ENCODE peak calls at places on chromosome 1, in four cellular contexts. G is fibroblast of lung, I is body of pancreas, N is IMR-90. K is an unnamed sample. For H3K4me1, the result is how much of the 10 kb centered on the place peaks cover.

GRCh38 chr1:204314209-204314892 is 45.4 kb downstream of the PLEKHA6 start:
- DNase-seq in G (no peak), I (peak), N (no peak), K (no peak)

GRCh38 chr1:44316231-44316759 is 38.8 kb downstream of the ERI3 start:
- DNase-seq in I (no peak), N (no peak), G (peak), K (no peak)

GRCh38 chr1:178629549-178630154 is 95.4 kb upstream of the RALGPS2 start:
- DNase-seq in N (no peak), I (no peak), G (no peak), K (no peak)

GRCh38 chr1:156114919-156115513 is 505 bp downstream of the LMNA start:
- DNase-seq in I (no peak), N (no peak), G (no peak), K (no peak)

GRCh38 chr1:155250246-155250632 is 5.0 kb downstream of the ENTREP3 start:
- DNase-seq in I (no peak), N (no peak), G (no peak), K (no peak)

GRCh38 chr1:212722270-212722945 is 22.8 kb upstream of the BATF3 start:
- DNase-seq in I (no peak), N (no peak), G (no peak), K (no peak)

GRCh38 chr1:50497007-50497406 is 73.8 kb upstream of the DMRTA2 start:
- DNase-seq in G (no peak), I (no peak), N (no peak), K (no peak)

GRCh38 chr1:207565546-207566468 is 69.8 kb downstream of the CR1 start:
- DNase-seq in N (no peak), I (peak), G (no peak), K (peak)

GRCh38 chr1:231678021-231678432 is 51.4 kb downstream of the DISC1 start:
- DNase-seq in G (peak), I (no peak), N (peak), K (no peak)

GRCh38 chr1:179823693-179824092 is 53.9 kb downstream of the TOR1AIP2 start:
- DNase-seq in G (no peak), I (no peak), N (no peak), K (peak)

GRCh38 chr1:43054961-43055360 is 96.3 kb upstream of the SLC2A1 start:
- DNase-seq in I (no peak), N (peak), G (peak), K (no peak)

GRCh38 chr1:225962440-225962975 is 21.5 kb upstream of the LEFTY2 start:
- DNase-seq in N (no peak), I (peak), G (no peak), K (peak)

GRCh38 chr1:89724369-89725015 is 91.6 kb downstream of the LRRC8C start:
- DNase-seq in N (peak), I (no peak), G (peak), K (no peak)

GRCh38 chr1:116949213-116949985 is 39.7 kb downstream of the PTGFRN start:
- DNase-seq in G (no peak), I (no peak), N (no peak), K (no peak)
- H3K4me1 ChIP-seq in G (under half), I (under half), N (under half), K (under half)

GRCh38 chr1:108852541-108852940 is 4.4 kb downstream of the AKNAD1 start:
- DNase-seq in I (no peak), G (no peak), N (no peak), K (peak)
- H3K4me3 ChIP-seq in I (no peak), G (no peak), N (no peak), K (no peak)

DNA sequence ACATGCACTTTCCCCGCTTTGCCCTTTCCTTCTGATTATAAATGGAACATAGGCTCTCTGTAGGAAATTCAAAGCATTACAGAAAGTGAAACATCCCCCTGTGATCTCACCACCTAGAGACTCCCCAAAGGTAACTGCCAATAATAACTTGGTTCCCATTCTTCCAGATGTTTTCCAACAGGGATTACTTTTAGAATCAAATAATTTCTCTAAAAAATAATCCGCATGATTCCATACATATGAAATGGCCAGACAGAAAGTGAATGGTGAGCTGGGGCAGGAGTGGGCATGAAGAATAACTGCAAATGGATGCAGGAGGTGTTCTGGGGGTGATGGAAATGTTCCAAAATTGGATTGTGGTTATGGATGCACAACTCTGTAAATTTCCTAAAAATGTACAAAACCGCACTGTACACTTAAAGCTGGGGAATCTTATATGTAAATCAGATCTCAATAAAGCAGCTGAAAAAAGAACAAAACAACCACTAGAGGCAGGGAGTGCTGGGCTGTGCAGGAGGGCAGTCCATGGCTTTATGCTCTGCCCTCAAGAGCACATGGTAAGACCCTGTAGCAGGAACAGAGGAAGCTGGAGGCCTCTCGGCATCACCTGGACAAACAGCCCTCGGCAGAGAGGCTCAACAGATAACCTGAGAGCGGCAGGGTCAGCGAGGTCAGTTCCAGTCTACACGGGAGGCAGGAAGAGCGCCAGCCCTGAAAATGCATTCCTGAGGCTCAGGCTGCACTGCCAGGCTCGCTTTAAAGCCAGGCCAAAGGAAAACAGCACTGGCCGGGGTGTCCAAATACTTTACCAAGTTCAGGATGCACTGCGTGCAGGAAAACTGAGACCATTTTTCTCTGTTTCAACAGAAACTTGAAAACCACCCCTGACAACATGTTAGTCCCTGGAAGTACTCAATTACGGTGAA is 39.7 kb downstream of the CAPZB start:
- DNase-seq in G (peak), I (peak), N (no peak), K (no peak)
- TF ChIP-seq CTCF in G (peak), I (peak), N (peak), K (no peak)

DNA sequence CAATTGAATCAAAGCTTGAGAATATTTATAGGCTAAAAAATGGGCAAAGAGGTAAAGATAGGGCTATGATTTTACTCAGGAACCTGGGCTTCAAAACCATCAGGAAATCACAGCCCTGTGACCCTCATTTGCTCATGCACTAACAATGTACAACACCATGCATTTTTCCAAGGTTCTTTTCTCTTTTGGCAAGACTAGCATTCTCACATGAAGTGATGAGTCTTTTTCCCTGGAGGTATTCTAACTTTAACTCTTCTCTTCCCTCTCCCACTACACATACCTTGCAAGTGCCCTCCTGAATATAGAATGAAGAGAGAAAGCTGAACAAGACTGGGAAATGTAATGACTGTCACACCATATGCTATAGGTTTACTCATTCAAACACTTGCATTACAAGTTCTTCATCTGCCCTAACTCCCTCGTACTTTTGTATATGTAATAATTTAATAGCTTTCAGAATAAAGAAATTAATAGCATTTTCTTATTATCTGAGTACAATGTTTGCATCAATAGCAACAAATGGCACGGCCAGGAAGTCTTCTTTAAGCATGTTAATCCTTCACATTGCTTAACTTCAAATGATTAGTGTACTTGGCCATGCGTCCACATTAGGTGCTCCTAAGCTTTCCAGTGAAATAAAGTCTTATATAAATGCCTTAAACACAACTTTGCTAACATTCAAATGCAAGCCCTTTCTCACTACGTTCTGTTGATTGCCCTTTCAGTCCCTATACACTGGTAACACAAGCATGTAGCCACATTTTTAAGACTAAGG is 1.8 kb downstream of the NIBAN1 start:
- DNase-seq in I (peak), N (peak), G (peak), K (no peak)
- H3K4me1 ChIP-seq in I (under half), N (under half), G (under half), K (under half)

GRCh38 chr1:10625554-10625953 is 150.8 kb downstream of the PEX14 start:
- DNase-seq in I (no peak), N (no peak), G (no peak), K (no peak)

GRCh38 chr1:10628685-10629084 is 153.9 kb downstream of the PEX14 start:
- DNase-seq in G (peak), N (peak), I (peak), K (peak)

GRCh38 chr1:10625076-10625475 is 150.3 kb downstream of the PEX14 start:
- DNase-seq in G (no peak), I (no peak), N (no peak), K (no peak)

GRCh38 chr1:10626011-10626731 is 151.4 kb downstream of the PEX14 start:
- DNase-seq in G (no peak), N (no peak), I (no peak), K (no peak)

GRCh38 chr1:10626781-10627410 is 152.1 kb downstream of the PEX14 start:
- DNase-seq in I (no peak), G (no peak), N (peak), K (no peak)
- H3K4me3 ChIP-seq in I (no peak), G (no peak), N (no peak), K (no peak)

DNA sequence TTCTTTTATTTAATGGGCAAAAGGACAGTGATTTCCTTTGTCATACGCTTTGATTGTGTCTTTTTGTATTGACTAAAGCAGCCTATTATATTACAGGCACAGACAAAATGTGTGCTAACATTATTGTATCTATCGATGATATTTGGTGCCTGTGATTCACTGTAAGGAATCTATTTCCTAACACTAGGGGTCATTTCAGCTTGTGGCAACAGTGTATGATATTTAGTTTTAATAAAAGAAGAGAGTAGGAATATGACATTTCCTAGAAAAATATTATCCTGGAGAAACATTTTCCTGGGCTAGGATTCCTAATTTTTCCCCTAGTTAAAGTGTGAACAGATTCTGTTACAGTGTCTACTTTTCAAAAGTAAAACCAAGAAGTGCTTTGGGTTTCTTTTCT is 42.8 kb downstream of the TYW3 start:
- DNase-seq in N (no peak), G (no peak), I (no peak), K (no peak)
- TF ChIP-seq CTCF in N (peak), G (no peak), I (no peak), K (no peak)

GRCh38 chr1:200901350-200901749 is 6.7 kb downstream of the INAVA start:
- DNase-seq in N (no peak), I (no peak), G (no peak), K (no peak)
- H3K4me1 ChIP-seq in N (under half), I (under half), G (under half), K (under half)

GRCh38 chr1:62325076-62325475 is 5.8 kb upstream of the KANK4 start:
- DNase-seq in N (peak), G (peak), I (no peak), K (no peak)

GRCh38 chr1:62321438-62321837 is 2.2 kb upstream of the KANK4 start:
- DNase-seq in I (no peak), G (peak), N (peak), K (no peak)

GRCh38 chr1:62327360-62328051 is 8.3 kb upstream of the KANK4 start:
- DNase-seq in I (no peak), G (no peak), N (no peak), K (no peak)

DNA sequence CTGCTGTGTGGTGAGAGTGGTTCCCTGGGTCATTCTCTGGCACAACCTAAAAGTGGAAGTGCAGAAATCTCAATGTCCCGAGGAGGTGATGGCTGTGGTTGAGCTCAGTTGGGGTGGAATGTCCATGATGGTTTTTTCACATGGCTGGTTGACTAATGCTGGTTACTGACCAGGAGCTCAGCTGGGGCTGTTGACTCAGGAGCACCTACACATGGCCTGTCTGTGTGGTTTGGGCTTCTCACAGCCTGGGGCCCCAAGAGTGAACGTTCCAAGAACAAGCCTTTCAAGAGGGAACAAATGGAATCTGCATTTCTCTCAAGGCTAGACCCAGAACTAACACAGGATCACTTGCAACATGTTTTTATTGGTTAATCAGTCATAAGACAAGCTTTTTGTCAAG is 6.5 kb upstream of the KANK4 start:
- DNase-seq in I (no peak), G (peak), N (no peak), K (no peak)
- H3K4me3 ChIP-seq in I (no peak), G (no peak), N (no peak), K (no peak)

GRCh38 chr1:61921435-61921834 is 179.2 kb downstream of the PATJ start:
- DNase-seq in I (no peak), G (no peak), N (no peak), K (no peak)
- TF ChIP-seq CTCF in I (no peak), G (peak), N (no peak), K (no peak)

GRCh38 chr1:37479255-37480124 is 5.1 kb downstream of the ZC3H12A start:
- DNase-seq in G (peak), N (peak), I (peak), K (peak)
- H3K4me1 ChIP-seq in G (under half), N (under half), I (half or more), K (half or more)

K was measured in testis.